ENCODE peak calls at places on chromosomes 7 and 10, in four cellular contexts. E is GM19239; T is stimulated activated CD8-positive, alpha-beta memory T cell treated with anti-CD3 and anti-CD28 coated beads, Interleukin-12 subunit alpha, Interleukin-12 subunit beta, amount 100 ng/mL, for 4 hours; R is CD4-positive, CD25-positive, alpha-beta regulatory T cell. Q is an unnamed sample.

GRCh38 chr10:19762026-19762425 is 54.2 kb upstream of the PLXDC2 start:
- DNase-seq in R (no peak), E (no peak), T (no peak), Q (peak)

GRCh38 chr7:50069613-50070012 is 23.4 kb downstream of the ZPBP start:
- DNase-seq in E (no peak), R (no peak), T (no peak), Q (no peak)

GRCh38 chr10:102661614-102662133 is 17.4 kb downstream of the TRIM8 start:
- DNase-seq in T (no peak), R (no peak), E (no peak), Q (no peak)

GRCh38 chr10:4639960-4640359 is 186.0 kb upstream of the AKR1E2 start:
- DNase-seq in T (no peak), E (no peak), R (no peak), Q (peak)

GRCh38 chr7:135620980-135621850 is 41.1 kb upstream of the STMP1 start:
- DNase-seq in R (peak), T (no peak), E (peak), Q (peak)

GRCh38 chr7:28580626-28581025 is 168.3 kb downstream of the CREB5 start:
- DNase-seq in E (no peak), R (no peak), T (no peak), Q (no peak)

GRCh38 chr7:44068054-44068453 is 2.7 kb upstream of the PGAM2 start:
- DNase-seq in R (no peak), E (no peak), T (no peak), Q (no peak)

GRCh38 chr10:48233643-48234042 is 40.9 kb downstream of the FRMPD2 start:
- DNase-seq in R (no peak), E (no peak), T (no peak), Q (no peak)

GRCh38 chr7:73304071-73304470 is 4.6 kb downstream of the NSUN5 start:
- DNase-seq in E (no peak), R (no peak), T (no peak), Q (no peak)

GRCh38 chr7:143360788-143361551 is 1.5 kb downstream of the FAM131B start:
- DNase-seq in E (no peak), R (no peak), T (no peak), Q (no peak)

GRCh38 chr7:70208236-70209063 is 610.2 kb downstream of the AUTS2 start:
- DNase-seq in T (no peak), E (no peak), R (no peak), Q (no peak)

GRCh38 chr10:93859049-93859655 is 34.6 kb upstream of the SLC35G1 start:
- DNase-seq in E (no peak), R (peak), T (no peak), Q (no peak)

GRCh38 chr7:128932862-128933821 is 4.6 kb upstream of the IRF5 start:
- DNase-seq in R (peak), E (no peak), T (no peak), Q (no peak)